ENCODE peak calls at places on chromosomes 13 and 19, in eight cellular contexts. H, P, F, W, S, Q, L and U are unnamed samples.

GRCh38 chr19:13208131-13208963 is 58.1 kb downstream of the IER2 start:
- DNase-seq in S (peak; percentile 33), W (peak; percentile 38), F (peak; percentile 74), L (peak; percentile 84), H (no peak), P (peak; percentile 44), Q (peak; percentile 73), U (no peak)

GRCh38 chr19:310141-310651 is 19.0 kb upstream of the PLPP2 start:
- DNase-seq in L (no peak), F (no peak), H (no peak), W (no peak), Q (no peak), P (no peak), S (peak; percentile 21), U (no peak)

GRCh38 chr19:49809155-49809986 is 3.7 kb downstream of the FUZ start:
- DNase-seq in F (peak; percentile 76), W (peak; percentile 71), L (no peak), Q (peak; percentile 47), S (peak; percentile 66), H (peak; percentile 77), P (peak; percentile 66), U (peak; percentile 87)

GRCh38 chr19:35757231-35757748 is 461 bp upstream of the HSPB6 start:
- DNase-seq in W (peak; percentile 66), Q (peak; percentile 84), P (peak; percentile 74), H (peak; percentile 95), F (no peak), S (peak; percentile 49), L (no peak), U (peak; percentile 99)

GRCh38 chr13:26583662-26584061 is 26.2 kb downstream of the WASF3 start:
- DNase-seq in S (no peak), W (no peak), H (no peak), F (no peak), Q (no peak), L (no peak), P (no peak), U (no peak)

GRCh38 chr19:10727599-10728250 is 9.8 kb downstream of the DNM2 start:
- DNase-seq in W (no peak), S (no peak), H (no peak), F (no peak), L (no peak), P (no peak), Q (no peak), U (no peak)

GRCh38 chr13:39051157-39051556 is 12.9 kb downstream of the NHLRC3 start:
- DNase-seq in S (no peak), H (no peak), L (no peak), Q (no peak), F (no peak), W (peak; percentile 65), P (no peak), U (no peak)

GRCh38 chr19:44908074-44908835 is 2.7 kb downstream of the APOE start:
- DNase-seq in Q (no peak), P (no peak), S (no peak), H (no peak), F (no peak), L (no peak), W (no peak), U (no peak)

GRCh38 chr19:4721196-4721595 is 2.4 kb downstream of the DPP9 start:
- DNase-seq in F (no peak), S (no peak), W (no peak), P (no peak), L (no peak), H (no peak), Q (no peak), U (no peak)

GRCh38 chr13:103236213-103236612 is 170.0 kb upstream of the SLC10A2 start:
- DNase-seq in W (no peak), S (no peak), Q (no peak), P (no peak), H (no peak), F (no peak), L (no peak), U (no peak)

GRCh38 chr19:3825286-3825956 is 39.2 kb upstream of the MATK start:
- DNase-seq in W (no peak), H (no peak), L (no peak), Q (no peak), P (no peak), S (no peak), F (no peak), U (no peak)

GRCh38 chr19:33417751-33418150 is 44.2 kb downstream of the CEBPG start:
- DNase-seq in F (no peak), Q (no peak), S (no peak), H (no peak), P (no peak), L (no peak), W (no peak), U (no peak)

GRCh38 chr19:33413868-33414666 is 40.6 kb downstream of the CEBPG start:
- DNase-seq in W (no peak), P (no peak), F (no peak), L (no peak), S (no peak), Q (no peak), H (no peak), U (no peak)

GRCh38 chr19:33414667-33415605 is 41.4 kb downstream of the CEBPG start:
- DNase-seq in W (no peak), H (no peak), S (no peak), F (no peak), P (no peak), Q (no peak), L (no peak), U (no peak)

GRCh38 chr19:33418461-33418860 is 45.0 kb downstream of the CEBPG start:
- DNase-seq in F (no peak), L (no peak), W (no peak), Q (no peak), S (no peak), P (no peak), H (no peak), U (no peak)

DNA sequence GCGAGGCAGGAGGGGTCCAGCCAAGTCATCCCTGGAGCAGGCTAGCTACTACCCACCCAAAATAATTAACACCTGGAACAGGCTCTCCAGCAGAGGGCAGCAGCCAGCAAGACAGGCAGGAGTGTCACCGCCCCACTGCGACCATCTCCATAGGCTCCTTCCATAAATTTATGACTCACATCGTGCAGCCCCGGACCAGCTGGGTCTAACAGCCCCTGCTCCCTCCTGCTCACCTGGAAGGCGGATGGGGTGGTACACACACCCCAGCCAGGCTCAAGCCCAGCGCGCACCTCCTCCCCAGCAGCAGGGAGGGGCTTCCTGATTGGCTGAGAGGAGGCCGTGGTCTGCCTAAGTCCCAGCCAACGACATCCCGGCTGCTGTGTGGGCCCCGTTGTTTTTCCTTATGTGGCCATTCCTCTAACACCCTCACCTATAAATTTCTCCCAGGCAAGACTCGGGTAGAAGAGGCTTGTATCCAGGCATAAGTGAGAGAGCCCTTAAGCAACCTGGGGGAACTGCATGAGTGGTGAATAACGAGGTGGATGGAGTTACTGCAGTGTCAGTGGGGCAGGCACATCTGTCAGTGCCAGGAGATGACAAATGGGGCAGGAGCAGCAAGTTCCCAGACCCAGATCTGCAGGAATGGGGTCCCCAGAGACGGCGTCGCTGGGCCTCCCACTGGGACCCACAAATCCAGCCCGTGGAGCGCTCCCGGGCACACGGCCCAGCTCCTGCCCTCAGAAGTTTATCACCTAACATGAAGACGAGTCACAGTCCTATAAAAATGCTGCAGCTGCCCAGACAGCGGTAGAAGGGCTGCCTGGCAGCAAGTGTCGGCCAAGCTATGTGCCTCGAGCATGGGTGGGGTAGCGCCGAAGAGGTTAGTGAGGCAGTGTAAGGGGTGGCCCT is 43.1 kb downstream of the CEBPG start:
- DNase-seq in L (peak; percentile 15), P (peak; percentile 71), H (no peak), F (no peak), Q (peak; percentile 65), W (peak; percentile 81), S (peak; percentile 75), U (no peak)
- H3K4me3 ChIP-seq in L (no peak overlapping the region), P (no peak overlapping the region), H (no peak overlapping the region), F (no peak overlapping the region), Q (no peak overlapping the region), W (peak overlapping the region; percentile 40), S (no peak overlapping the region), U (peak overlapping the region; percentile 38)

GRCh38 chr13:42650470-42650869 is 76.5 kb downstream of the TNFSF11 start:
- DNase-seq in W (no peak), L (no peak), Q (no peak), S (no peak), P (no peak), F (no peak), H (no peak), U (no peak)
- H3K4me3 ChIP-seq in W (no peak overlapping the region), L (no peak overlapping the region), Q (no peak overlapping the region), S (no peak overlapping the region), P (no peak overlapping the region), F (no peak overlapping the region), H (no peak overlapping the region), U (no peak overlapping the region)

GRCh38 chr19:43782311-43782660 is 1.5 kb upstream of the KCNN4 start:
- DNase-seq in L (no peak), P (no peak), W (no peak), Q (no peak), F (no peak), H (no peak), S (no peak), U (no peak)

GRCh38 chr19:43784981-43785808 is 4.4 kb upstream of the KCNN4 start:
- DNase-seq in L (peak; percentile 65), H (peak; percentile 71), S (peak; percentile 58), W (peak; percentile 86), F (peak; percentile 71), P (peak; percentile 70), Q (peak; percentile 65), U (no peak)

GRCh38 chr19:43784251-43784980 is 3.6 kb upstream of the KCNN4 start:
- DNase-seq in S (peak; percentile 62), Q (no peak), F (no peak), P (peak; percentile 79), W (no peak), H (peak; percentile 77), L (peak; percentile 47), U (no peak)

GRCh38 chr19:43782689-43783231 is 2.0 kb upstream of the KCNN4 start:
- DNase-seq in L (no peak), H (no peak), F (no peak), P (peak; percentile 88), W (no peak), S (peak; percentile 65), Q (no peak), U (no peak)

GRCh38 chr19:43783636-43784035 is 2.9 kb upstream of the KCNN4 start:
- DNase-seq in W (no peak), Q (no peak), P (no peak), H (no peak), S (no peak), L (no peak), F (no peak), U (no peak)
- H3K4me3 ChIP-seq in W (no peak overlapping the region), Q (no peak overlapping the region), P (no peak overlapping the region), H (no peak overlapping the region), S (no peak overlapping the region), L (peak overlapping the region; percentile 23), F (no peak overlapping the region), U (no peak overlapping the region)

GRCh38 chr13:110138009-110138699 is 168.8 kb downstream of the COL4A1 start:
- DNase-seq in W (peak; percentile 56), H (peak; percentile 83), L (no peak), P (peak; percentile 49), S (peak; percentile 55), F (peak; percentile 80), Q (peak; percentile 43), U (peak; percentile 88)
- H3K4me3 ChIP-seq in W (peak overlapping the region; percentile 61), H (peak overlapping the region; percentile 45), L (peak overlapping the region; percentile 61), P (peak overlapping the region; percentile 48), S (peak overlapping the region; percentile 58), F (peak overlapping the region; percentile 69), Q (peak overlapping the region; percentile 43), U (peak overlapping the region; percentile 86)

GRCh38 chr13:100040196-100040595 is 48.7 kb upstream of the PCCA start:
- DNase-seq in F (no peak), L (no peak), S (no peak), H (no peak), W (no peak), Q (no peak), P (no peak), U (no peak)
- H3K4me3 ChIP-seq in F (no peak overlapping the region), L (no peak overlapping the region), S (no peak overlapping the region), H (no peak overlapping the region), W (no peak overlapping the region), Q (no peak overlapping the region), P (no peak overlapping the region), U (no peak overlapping the region)